ENCODE peak calls at places on chromosome 9, in nine cellular contexts. E is fibroblast of lung; K is left ventricle myocardium inferior; N is MM.1S; S is body of pancreas; Q is effector memory CD4-positive, alpha-beta T cell; U is aorta; P is CD4-positive, alpha-beta memory T cell; G is upper lobe of right lung. L is an unnamed sample.
A peak's percentile ranks its signal among the peaks of the same experiment; 100 is the strongest.

GRCh38 chr9:6965566-6965965 is 207.8 kb downstream of the KDM4C start:
- DNase-seq in S (no peak), G (no peak), U (no peak), Q (no peak), E (no peak), P (no peak), K (no peak), N (no peak), L (no peak)

GRCh38 chr9:87865626-87866025 is 17.1 kb upstream of the SPATA31E1 start:
- DNase-seq in U (no peak), G (no peak), K (no peak), E (no peak), P (no peak), S (no peak), Q (no peak), N (no peak), L (no peak)

GRCh38 chr9:84419203-84419602 is 78.6 kb upstream of the SLC28A3 start:
- DNase-seq in U (no peak), E (no peak), G (no peak), K (no peak), S (no peak), N (no peak), P (no peak), Q (no peak), L (no peak)

GRCh38 chr9:86700601-86701000 is 246.7 kb downstream of the GAS1 start:
- DNase-seq in P (no peak), Q (no peak), S (peak; percentile 77), E (peak; percentile 61), K (peak; percentile 68), N (no peak), U (peak; percentile 71), G (no peak), L (no peak)

GRCh38 chr9:112119225-112120045 is 55.7 kb downstream of the SUSD1 start:
- DNase-seq in G (no peak), S (peak; percentile 76), Q (no peak), E (peak; percentile 3), N (no peak), K (no peak), U (no peak), P (no peak), L (peak; percentile 54)

GRCh38 chr9:80605129-80605528 is 1033.4 kb downstream of the TLE4 start:
- DNase-seq in U (no peak), Q (no peak), P (no peak), E (peak; percentile 75), G (no peak), S (no peak), N (no peak), K (no peak), L (no peak)

GRCh38 chr9:85321561-85321960 is 420.2 kb downstream of the AGTPBP1 start:
- DNase-seq in G (no peak), E (no peak), P (no peak), U (no peak), Q (no peak), K (no peak), S (no peak), N (no peak), L (no peak)

GRCh38 chr9:77848428-77848827 is 183.2 kb downstream of the GNAQ start:
- DNase-seq in K (no peak), S (no peak), G (no peak), U (no peak), E (no peak), Q (no peak), P (no peak), N (no peak), L (no peak)

GRCh38 chr9:136779808-136780207 is 11.3 kb upstream of the TMEM141 start:
- DNase-seq in G (no peak), P (no peak), E (no peak), K (no peak), Q (no peak), S (no peak), U (no peak), N (no peak), L (no peak)

GRCh38 chr9:136785956-136786355 is 5.2 kb upstream of the TMEM141 start:
- DNase-seq in E (no peak), S (no peak), Q (no peak), G (no peak), P (no peak), U (no peak), K (no peak), N (no peak), L (no peak)

GRCh38 chr9:136784997-136785361 is 6.2 kb upstream of the TMEM141 start:
- DNase-seq in N (peak; percentile 66), K (no peak), G (no peak), Q (no peak), S (no peak), P (peak; percentile 57), E (no peak), U (no peak), L (no peak)

GRCh38 chr9:136784249-136784996 is 6.7 kb upstream of the TMEM141 start:
- DNase-seq in K (no peak), G (no peak), P (peak; percentile 28), N (peak; percentile 57), U (no peak), Q (no peak), E (no peak), S (no peak), L (no peak)

DNA sequence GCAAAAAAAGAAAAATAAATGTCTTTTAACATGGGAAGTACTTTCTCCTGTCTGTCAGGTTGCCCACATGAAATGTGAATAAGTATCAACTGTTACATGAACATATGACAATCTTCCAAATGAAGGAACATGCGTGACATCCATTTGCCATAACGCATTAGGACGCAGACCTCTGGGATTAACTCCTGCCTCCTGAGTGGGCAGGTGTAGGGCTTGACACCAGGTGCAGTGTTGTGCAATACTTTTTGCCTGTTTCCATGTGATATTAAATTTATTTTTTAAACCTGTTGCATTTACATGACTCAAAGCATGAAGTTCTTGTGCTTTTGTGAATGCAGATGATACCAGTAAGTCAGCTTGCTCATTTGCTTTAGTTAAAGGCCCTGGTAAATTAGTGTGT is 8.7 kb upstream of the TMEM141 start:
- DNase-seq in G (no peak), Q (no peak), P (no peak), U (no peak), N (no peak), S (no peak), K (no peak), E (no peak), L (no peak)
- H3K4me1 ChIP-seq in G (peaks cover under 1% of the 10 kb centered on the region), Q (no peaks in the 10 kb centered on the region), P (peaks cover under 1% of the 10 kb centered on the region), U (no peaks in the 10 kb centered on the region), N (no peaks in the 10 kb centered on the region), S (peaks cover 16% of the 10 kb centered on the region), K (peaks cover 2% of the 10 kb centered on the region), E (no peaks in the 10 kb centered on the region), L (no peaks in the 10 kb centered on the region)

DNA sequence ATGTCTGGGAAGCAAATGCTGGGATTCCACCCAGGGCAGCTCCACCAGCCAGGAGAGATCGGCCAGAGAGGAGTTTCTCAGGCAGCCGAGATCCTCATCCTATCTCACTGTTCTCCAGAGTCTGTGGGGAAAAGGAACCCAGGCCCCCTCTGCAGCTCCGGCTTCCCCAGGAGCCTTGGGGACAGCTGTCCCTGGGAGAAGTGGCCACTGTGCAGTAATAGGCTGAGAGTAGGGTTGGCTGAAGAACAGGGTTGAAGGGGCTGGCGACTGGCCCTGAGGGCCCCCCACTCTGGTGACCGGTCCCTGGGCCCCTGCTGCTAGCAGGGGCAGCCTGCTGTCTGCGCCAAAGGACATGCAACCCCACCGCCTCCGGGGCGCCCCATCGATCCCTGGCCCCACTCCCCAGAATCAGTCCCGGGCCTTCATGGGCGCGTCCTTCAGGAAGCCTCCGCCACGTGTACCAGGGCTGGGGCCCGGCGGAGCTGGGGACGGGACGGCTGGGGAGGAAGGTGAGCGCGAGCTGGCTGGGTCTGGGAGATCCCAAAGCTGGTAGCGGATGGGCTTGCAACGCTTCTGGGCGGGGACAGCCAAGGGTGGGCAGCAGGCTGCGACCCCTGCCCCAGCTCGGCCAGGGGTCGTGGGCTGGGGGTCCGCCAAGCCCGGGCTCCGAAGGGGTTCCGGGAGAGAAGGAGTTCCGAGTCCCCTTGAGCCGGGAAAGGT is 44.0 kb upstream of the STXBP1 start:
- DNase-seq in U (no peak), P (no peak), K (no peak), G (no peak), N (no peak), Q (no peak), E (no peak), S (no peak), L (no peak)
- H3K27me3 ChIP-seq in U (no peaks in the 10 kb centered on the region), P (no peaks in the 10 kb centered on the region), K (no peaks in the 10 kb centered on the region), G (no peaks in the 10 kb centered on the region), N (no peaks in the 10 kb centered on the region), Q (no peaks in the 10 kb centered on the region), E (no peaks in the 10 kb centered on the region), S (no peaks in the 10 kb centered on the region), L (no peaks in the 10 kb centered on the region)

DNA sequence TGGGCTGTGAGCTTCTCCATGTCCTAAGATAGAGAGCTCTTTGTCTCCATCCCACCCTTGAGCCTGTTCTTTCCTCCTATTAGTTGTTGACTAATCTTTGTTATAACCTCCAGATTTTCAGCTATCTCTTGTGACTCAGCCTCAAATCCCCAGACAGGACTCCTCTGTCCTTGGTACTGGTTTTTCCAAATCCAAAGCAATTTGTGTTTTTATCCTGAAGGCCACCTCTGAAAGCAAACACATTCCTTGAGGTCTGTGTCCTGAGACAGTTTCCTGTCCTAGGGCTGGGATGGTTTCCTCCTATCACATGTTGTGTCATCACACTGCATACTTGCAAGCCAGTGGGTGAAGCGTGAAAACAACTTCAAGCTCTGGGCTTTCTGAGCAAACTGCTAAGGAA is 8.5 kb downstream of the TNC start:
- DNase-seq in S (no peak), P (no peak), G (no peak), N (no peak), Q (no peak), U (no peak), K (no peak), E (peak; percentile 51), L (no peak)
- H3K4me1 ChIP-seq in S (peaks cover 36% of the 10 kb centered on the region), P (no peaks in the 10 kb centered on the region), G (no peaks in the 10 kb centered on the region), N (no peaks in the 10 kb centered on the region), Q (no peaks in the 10 kb centered on the region), U (no peaks in the 10 kb centered on the region), K (no peaks in the 10 kb centered on the region), E (peaks cover 16% of the 10 kb centered on the region), L (no peaks in the 10 kb centered on the region)

GRCh38 chr9:29211003-29211584 is 1637.8 kb upstream of the C9orf72 start:
- DNase-seq in U (no peak), E (no peak), G (no peak), P (no peak), Q (no peak), N (no peak), S (no peak), K (no peak), L (no peak)

GRCh38 chr9:29212590-29213373 is 1639.5 kb upstream of the C9orf72 start:
- DNase-seq in P (no peak), Q (no peak), E (no peak), K (no peak), S (peak; percentile 22), G (peak; percentile 53), U (no peak), N (peak; percentile 35), L (no peak)

GRCh38 chr9:29211681-29212589 is 1638.7 kb upstream of the C9orf72 start:
- DNase-seq in G (peak; percentile 74), P (peak; percentile 18), S (peak; percentile 57), K (no peak), E (peak; percentile 4), U (no peak), Q (no peak), N (peak; percentile 73), L (no peak)

GRCh38 chr9:29208670-29209069 is 1635.4 kb upstream of the C9orf72 start:
- DNase-seq in G (no peak), N (no peak), S (no peak), U (no peak), P (no peak), Q (no peak), E (no peak), K (no peak), L (no peak)

DNA sequence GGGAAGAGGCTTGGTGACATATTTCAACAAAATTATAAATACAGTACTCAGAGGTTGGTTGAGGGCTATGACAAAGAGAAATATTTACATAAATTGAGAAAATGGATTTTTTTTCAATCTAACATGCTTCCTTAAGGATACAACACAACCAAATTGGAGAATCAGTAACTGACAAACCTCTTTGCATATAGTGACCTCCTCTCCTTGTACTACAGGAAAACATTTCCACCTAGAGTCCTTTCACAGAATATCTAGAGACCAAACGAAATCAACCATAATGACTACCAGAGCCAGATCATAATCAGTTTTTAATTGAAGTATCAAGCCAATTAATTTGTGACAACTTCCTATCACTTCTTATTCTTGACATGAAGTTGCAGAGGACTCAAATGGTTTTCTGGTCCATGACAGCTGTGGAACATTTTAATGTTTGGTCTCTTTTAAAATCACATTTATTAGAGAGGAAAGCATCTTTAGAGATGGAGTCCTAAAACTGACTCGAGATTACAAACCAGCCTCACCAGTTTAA is 1636.5 kb upstream of the C9orf72 start:
- DNase-seq in P (no peak), G (no peak), K (no peak), S (no peak), U (no peak), Q (no peak), E (no peak), N (no peak), L (no peak)
- H3K27me3 ChIP-seq in P (peaks cover 9% of the 10 kb centered on the region), G (peaks cover 48% of the 10 kb centered on the region), K (peaks cover 60% of the 10 kb centered on the region), S (no peaks in the 10 kb centered on the region), U (no peaks in the 10 kb centered on the region), Q (peaks cover 10% of the 10 kb centered on the region), E (peaks cover 3% of the 10 kb centered on the region), N (no peaks in the 10 kb centered on the region), L (peaks cover 21% of the 10 kb centered on the region)

L was measured in Peyer's patch.